ENCODE peak calls at places on chromosomes 11 and 22, in seven cellular contexts. D, L, B, Y, X, K and Z are unnamed samples.

GRCh38 chr11:99893803-99894202 is 793.3 kb upstream of the ARHGAP42 start:
- DNase-seq in Y (no peak), X (no peak), D (no peak), B (no peak), L (no peak), K (no peak), Z (no peak)

GRCh38 chr11:65448074-65448417 is 25.4 kb downstream of the NEAT1 start:
- DNase-seq in Y (no peak), L (peak; percentile 14), X (no peak), D (no peak), B (no peak), K (no peak), Z (no peak)

GRCh38 chr11:69272961-69273461 is 20.9 kb upstream of the MYEOV start:
- DNase-seq in L (no peak), Y (no peak), D (no peak), B (no peak), K (no peak), X (no peak), Z (no peak)

GRCh38 chr11:69483170-69483569 is 1.7 kb downstream of the LINC01488 start:
- DNase-seq in D (no peak), X (no peak), B (no peak), Y (no peak), K (no peak), L (no peak), Z (no peak)

GRCh38 chr11:36409152-36409713 is 100.8 kb downstream of the TRAF6 start:
- DNase-seq in L (peak; percentile 14), X (peak; percentile 5), K (no peak), Y (peak; percentile 41), B (peak; percentile 44), D (no peak), Z (no peak)

GRCh38 chr11:9489366-9489765 is 28.6 kb downstream of the ZNF143 start:
- DNase-seq in Y (no peak), D (no peak), B (no peak), K (no peak), L (no peak), X (no peak), Z (peak; percentile 23)

GRCh38 chr11:2940930-2941821 is 12.0 kb upstream of the PHLDA2 start:
- DNase-seq in K (no peak), Y (peak; percentile 18), B (no peak), X (no peak), L (no peak), D (no peak), Z (no peak)

GRCh38 chr22:29658171-29658570 is 54.7 kb downstream of the NF2 start:
- DNase-seq in K (no peak), L (no peak), Y (no peak), B (peak; percentile 92), D (no peak), X (no peak), Z (no peak)

GRCh38 chr22:44182591-44183588 is 2.2 kb downstream of the PARVG start:
- DNase-seq in L (peak; percentile 24), D (peak; percentile 72), B (peak; percentile 90), X (peak; percentile 36), K (no peak), Y (no peak), Z (no peak)

GRCh38 chr11:83523676-83524075 is 237.5 kb upstream of the CCDC90B start:
- DNase-seq in Y (no peak), D (no peak), B (no peak), K (no peak), X (no peak), L (no peak), Z (no peak)

GRCh38 chr22:41360126-41360525 is 21.6 kb upstream of the TEF start:
- DNase-seq in X (no peak), L (no peak), D (no peak), B (no peak), Y (no peak), K (no peak), Z (no peak)

GRCh38 chr22:44438056-44438455 is 60.0 kb downstream of the RTL6 start:
- DNase-seq in K (no peak), X (no peak), Y (no peak), L (no peak), B (no peak), D (no peak), Z (no peak)

GRCh38 chr11:63845305-63845704 is 6.4 kb downstream of the MARK2 start:
- DNase-seq in X (no peak), Y (peak; percentile 90), D (no peak), K (no peak), L (no peak), B (no peak), Z (peak; percentile 47)

GRCh38 chr22:44689173-44689572 is 12.8 kb upstream of the PRR5 start:
- DNase-seq in X (no peak), B (no peak), L (no peak), Y (peak; percentile 48), K (no peak), D (no peak), Z (no peak)

GRCh38 chr11:10844816-10845215 is 13.0 kb downstream of the ZBED5 start:
- DNase-seq in D (no peak), L (no peak), K (no peak), X (no peak), Y (no peak), B (no peak), Z (no peak)

GRCh38 chr11:93020248-93021088 is 51.0 kb downstream of the MTNR1B start:
- DNase-seq in B (no peak), K (no peak), Y (peak; percentile 98), L (no peak), X (no peak), D (no peak), Z (peak; percentile 79)

DNA sequence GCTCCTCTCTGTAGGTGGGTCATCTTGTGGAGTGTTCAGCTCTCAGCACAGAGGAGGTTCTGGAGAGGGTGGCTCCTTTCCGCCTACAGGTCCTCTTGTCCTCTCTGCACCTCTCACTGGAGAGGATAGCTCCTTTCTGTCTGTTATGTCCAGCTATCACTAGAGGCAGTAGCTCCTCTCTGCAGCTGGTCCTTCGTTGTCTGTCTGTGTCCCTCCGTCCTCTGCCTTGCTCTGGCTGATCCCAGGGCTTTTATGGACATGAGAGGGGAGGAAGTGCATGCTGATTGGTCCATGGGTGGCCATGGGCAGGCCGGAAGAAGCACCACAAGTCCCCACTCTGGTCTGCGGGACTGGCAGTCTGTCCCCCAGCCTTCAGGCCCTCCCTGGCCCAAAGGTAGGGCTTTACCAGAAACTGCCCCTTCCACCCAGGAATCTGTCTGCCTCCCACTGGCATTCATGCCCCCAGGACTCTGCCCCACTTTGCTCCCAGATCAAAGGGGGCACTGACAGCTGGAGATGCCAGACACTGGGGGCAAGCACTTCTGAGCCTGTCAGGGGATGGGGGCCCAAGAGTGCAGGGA is 38.6 kb upstream of the CALCB start:
- DNase-seq in X (no peak), B (no peak), L (no peak), D (peak; percentile 46), Y (no peak), K (no peak), Z (no peak)
- H3K4me3 ChIP-seq in X (no peak overlapping the region), B (no peak overlapping the region), L (no peak overlapping the region), D (no peak overlapping the region), Y (no peak overlapping the region), K (no peak overlapping the region), Z (no peak overlapping the region)

GRCh38 chr11:109062445-109062844 is 359.5 kb upstream of the C11orf87 start:
- DNase-seq in L (no peak), X (no peak), Y (peak; percentile 15), K (no peak), B (no peak), D (no peak), Z (no peak)

GRCh38 chr11:109059402-109059801 is 362.6 kb upstream of the C11orf87 start:
- DNase-seq in Y (no peak), B (no peak), K (no peak), X (no peak), D (no peak), L (no peak), Z (no peak)
- H3K4me3 ChIP-seq in Y (no peak overlapping the region), B (no peak overlapping the region), K (no peak overlapping the region), X (no peak overlapping the region), D (no peak overlapping the region), L (no peak overlapping the region), Z (no peak overlapping the region)

GRCh38 chr11:47466701-47467250 is 17.8 kb upstream of the RAPSN start:
- DNase-seq in X (no peak), Y (no peak), D (peak; percentile 60), K (no peak), B (no peak), L (no peak), Z (no peak)
- H3K4me3 ChIP-seq in X (no peak overlapping the region), Y (no peak overlapping the region), D (no peak overlapping the region), K (no peak overlapping the region), B (no peak overlapping the region), L (no peak overlapping the region), Z (no peak overlapping the region)

DNA sequence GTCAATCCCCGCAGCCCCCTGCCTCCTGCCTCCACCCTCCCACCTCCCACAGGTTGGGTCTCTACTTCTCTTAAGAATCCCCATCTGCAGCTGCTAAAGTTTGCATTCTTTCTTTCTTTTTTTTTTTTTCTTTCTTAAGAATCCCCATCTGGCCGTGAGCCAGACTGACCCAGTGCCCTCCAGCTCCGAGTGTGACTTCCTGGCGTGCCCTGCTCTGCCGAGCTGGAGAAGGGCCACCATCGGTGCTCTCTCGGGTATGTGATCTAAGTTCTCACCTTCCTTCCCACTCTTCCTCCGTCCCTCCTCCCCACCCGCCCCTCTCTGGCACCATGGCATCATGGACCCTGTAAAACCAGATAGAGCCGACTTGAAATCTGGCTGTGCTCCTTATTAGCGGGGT is 66.7 kb upstream of the LMO1 start:
- DNase-seq in K (no peak), L (no peak), Y (no peak), D (peak; percentile 36), B (no peak), X (no peak), Z (no peak)
- H3K4me3 ChIP-seq in K (no peak overlapping the region), L (no peak overlapping the region), Y (no peak overlapping the region), D (no peak overlapping the region), B (no peak overlapping the region), X (no peak overlapping the region), Z (no peak overlapping the region)

DNA sequence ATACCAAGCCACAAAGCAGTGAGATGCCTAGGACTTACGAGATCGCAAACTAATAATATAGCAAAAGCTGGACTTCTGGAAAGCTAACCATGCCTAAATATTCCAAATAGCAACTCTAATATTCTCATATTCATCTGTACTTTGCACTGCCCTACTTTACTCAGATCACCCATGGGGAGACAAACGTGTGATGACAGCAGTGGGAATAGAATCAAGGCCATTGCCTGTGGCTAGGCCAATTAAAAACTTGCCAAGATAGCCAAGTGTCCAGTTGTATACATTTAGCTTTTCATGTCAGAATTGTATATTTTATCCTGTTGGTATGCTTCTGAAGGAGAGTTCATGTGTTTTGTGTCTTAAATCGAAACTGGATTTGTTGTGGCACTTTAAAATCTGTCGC is 1.2 kb upstream of the CEP126 start:
- DNase-seq in B (no peak), K (no peak), L (no peak), X (no peak), Y (no peak), D (no peak), Z (no peak)
- H3K4me3 ChIP-seq in B (no peak overlapping the region), K (no peak overlapping the region), L (no peak overlapping the region), X (no peak overlapping the region), Y (no peak overlapping the region), D (no peak overlapping the region), Z (no peak overlapping the region)